ENCODE peak calls at places on chromosomes 1 and 21, in five cellular contexts. D is ACHN, X is sigmoid colon, M is RWPE2, Y is nucleus accumbens. C is an unnamed sample.

GRCh38 chr1:238336531-238336930 is 445.8 kb upstream of the ZP4 start:
- DNase-seq in X (no peak), D (no peak), M (no peak), Y (no peak), C (no peak)

GRCh38 chr1:17597651-17598050 is 58.2 kb downstream of the ARHGEF10L start:
- DNase-seq in D (no peak), M (no peak), X (no peak), Y (no peak), C (no peak)

GRCh38 chr1:36236302-36236701 is 12.1 kb downstream of the THRAP3 start:
- DNase-seq in Y (no peak), M (no peak), X (no peak), D (no peak), C (no peak)

GRCh38 chr1:227449051-227449450 is 114.3 kb upstream of the ZNF678 start:
- DNase-seq in D (peak; percentile 55), M (no peak), Y (no peak), X (no peak), C (peak; percentile 45)

GRCh38 chr1:50271337-50271736 is 151.9 kb downstream of the DMRTA2 start:
- DNase-seq in M (no peak), X (no peak), Y (no peak), D (no peak), C (no peak)

GRCh38 chr1:12153181-12153785 is 13.5 kb upstream of the TNFRSF1B start:
- DNase-seq in M (no peak), X (no peak), Y (peak; percentile 12), D (peak; percentile 32), C (no peak)

GRCh38 chr1:216464489-216464888 is 41.2 kb upstream of the USH2A start:
- DNase-seq in X (no peak), M (no peak), D (peak; percentile 3), Y (no peak), C (peak; percentile 23)

GRCh38 chr1:22186316-22186715 is 43.4 kb upstream of the WNT4 start:
- DNase-seq in Y (no peak), M (no peak), X (no peak), D (no peak), C (no peak)

GRCh38 chr21:31554511-31555022 is 104.9 kb upstream of the SOD1 start:
- DNase-seq in D (no peak), X (no peak), M (no peak), Y (no peak), C (no peak)

GRCh38 chr1:92916899-92917298 is 44.4 kb downstream of the DIPK1A start:
- DNase-seq in D (no peak), Y (no peak), M (no peak), X (no peak), C (no peak)

GRCh38 chr1:38028105-38028591 is 15.6 kb downstream of the UTP11 start:
- DNase-seq in Y (no peak), D (no peak), M (no peak), X (no peak), C (no peak)

GRCh38 chr1:79193211-79194079 is 186.9 kb upstream of the ADGRL4 start:
- DNase-seq in M (no peak), X (no peak), D (no peak), Y (no peak), C (no peak)

GRCh38 chr1:8910914-8911313 is 32.4 kb upstream of the ENO1 start:
- DNase-seq in Y (no peak), M (no peak), X (no peak), D (no peak), C (peak; percentile 45)

GRCh38 chr1:162118063-162118462 is 48.6 kb downstream of the NOS1AP start:
- DNase-seq in D (no peak), M (no peak), Y (no peak), X (no peak), C (no peak)

GRCh38 chr1:20322081-20322824 is 31.6 kb downstream of the VWA5B1 start:
- DNase-seq in Y (no peak), D (no peak), X (no peak), M (no peak), C (no peak)

GRCh38 chr1:245099401-245099800 is 55.4 kb upstream of the KIF26B start:
- DNase-seq in D (no peak), X (no peak), M (no peak), Y (peak; percentile 17), C (no peak)

GRCh38 chr1:193905288-193906085 is 719.1 kb upstream of the B3GALT2 start:
- DNase-seq in D (no peak), X (no peak), M (no peak), Y (no peak), C (no peak)

GRCh38 chr21:44300262-44300959 is 558 bp downstream of the PFKL start:
- DNase-seq in X (peak; percentile 88), D (peak; percentile 47), M (no peak), Y (no peak), C (peak; percentile 29)

GRCh38 chr1:222843434-222844107 is 28.7 kb downstream of the DISP1 start:
- DNase-seq in Y (no peak), D (peak; percentile 43), M (no peak), X (no peak), C (no peak)

GRCh38 chr1:70034403-70034802 is 171.0 kb downstream of the LRRC40 start:
- DNase-seq in D (peak; percentile 30), M (no peak), X (no peak), Y (no peak), C (peak; percentile 13)

GRCh38 chr1:109808703-109809102 is 45.0 kb upstream of the EPS8L3 start:
- DNase-seq in D (no peak), Y (no peak), M (no peak), X (no peak), C (no peak)

GRCh38 chr1:9296850-9297249 is 4.2 kb downstream of the SPSB1 start:
- DNase-seq in D (no peak), Y (no peak), M (no peak), X (peak; percentile 81), C (no peak)

C was measured in HepG2.